ENCODE peak calls at places on chromosomes 4 and X, in ten cellular contexts. U is A673; N is cardiac muscle cell; S is iPS DF 6.9; L is left lung; H is CD8-positive, alpha-beta memory T cell; C is GM23338; Q is A549; O is heart left ventricle; T is lung. A is an unnamed sample.

GRCh38 chrX:65677954-65678469 is 10.6 kb downstream of the MSN start:
- DNase-seq in U (peak; percentile 29), N (peak; percentile 93), S (no peak), L (no peak), H (no peak), C (no peak), Q (peak; percentile 28), O (peak; percentile 53), T (no peak), A (no peak)

GRCh38 chr4:165382640-165383039 is 3.8 kb downstream of the CPE start:
- DNase-seq in U (no peak), N (no peak), S (no peak), L (no peak), H (no peak), C (no peak), Q (no peak), O (no peak), T (no peak), A (no peak)

GRCh38 chr4:1115528-1116293 is 2.3 kb upstream of the RNF212 start:
- DNase-seq in U (no peak), N (no peak), S (no peak), L (no peak), H (no peak), C (no peak), Q (no peak), O (no peak), T (no peak), A (no peak)

GRCh38 chrX:28787206-28787605 is 200.0 kb downstream of the IL1RAPL1 start:
- DNase-seq in U (no peak), N (peak; percentile 59), S (no peak), L (no peak), H (no peak), C (no peak), Q (peak; percentile 2), O (no peak), T (no peak), A (no peak)

GRCh38 chr4:125315571-125316390 is 1.0 kb downstream of the FAT4 start:
- DNase-seq in U (peak; percentile 73), N (peak; percentile 66), S (no peak), L (peak; percentile 85), H (no peak), C (peak; percentile 75), Q (peak; percentile 18), O (peak; percentile 64), T (peak; percentile 41), A (peak; percentile 52)

GRCh38 chr4:152079543-152080293 is 318.9 kb upstream of the GATB start:
- DNase-seq in U (no peak), N (no peak), S (no peak), L (no peak), H (peak; percentile 49), C (no peak), Q (no peak), O (no peak), T (no peak), A (no peak)

GRCh38 chr4:105474110-105474518 is 252 bp upstream of the PPA2 start:
- DNase-seq in U (peak; percentile 91), N (peak; percentile 91), S (no peak), L (peak; percentile 98), H (no peak), C (peak; percentile 92), Q (peak; percentile 76), O (peak; percentile 89), T (no peak), A (no peak)

GRCh38 chrX:13717697-13718483 is 16.5 kb downstream of the TRAPPC2 start:
- DNase-seq in U (no peak), N (peak; percentile 44), S (no peak), L (no peak), H (no peak), C (no peak), Q (no peak), O (no peak), T (no peak), A (no peak)

GRCh38 chr4:5863461-5864113 is 29.3 kb downstream of the CRMP1 start:
- DNase-seq in U (peak; percentile 87), N (peak; percentile 81), S (no peak), L (no peak), H (no peak), C (peak; percentile 46), Q (peak; percentile 30), O (no peak), T (no peak), A (no peak)

GRCh38 chr4:5870701-5871100 is 22.2 kb downstream of the CRMP1 start:
- DNase-seq in U (peak; percentile 95), N (no peak), S (no peak), L (no peak), H (no peak), C (no peak), Q (no peak), O (no peak), T (no peak), A (no peak)

GRCh38 chr4:5866841-5867782 is 25.8 kb downstream of the CRMP1 start:
- DNase-seq in U (no peak), N (no peak), S (no peak), L (no peak), H (no peak), C (no peak), Q (no peak), O (no peak), T (no peak), A (no peak)

GRCh38 chr4:5870220-5870619 is 22.7 kb downstream of the CRMP1 start:
- DNase-seq in U (peak; percentile 64), N (no peak), S (no peak), L (no peak), H (no peak), C (no peak), Q (no peak), O (no peak), T (no peak), A (no peak)

GRCh38 chr4:5865896-5866599 is 26.8 kb downstream of the CRMP1 start:
- DNase-seq in U (no peak), N (no peak), S (no peak), L (no peak), H (no peak), C (no peak), Q (no peak), O (no peak), T (no peak), A (no peak)
- H3K4me1 ChIP-seq in U (peaks cover 44% of the 10 kb centered on the region), N (no peaks in the 10 kb centered on the region), S (no peaks in the 10 kb centered on the region), L (no peaks in the 10 kb centered on the region), H (no peaks in the 10 kb centered on the region), C (peaks cover 13% of the 10 kb centered on the region), Q (peaks cover 10% of the 10 kb centered on the region), O (no peaks in the 10 kb centered on the region), T (peaks cover 3% of the 10 kb centered on the region), A (no peaks in the 10 kb centered on the region)

GRCh38 chr4:140856692-140857091 is 100.5 kb upstream of the TBC1D9 start:
- DNase-seq in U (peak; percentile 67), N (peak; percentile 74), S (peak; percentile 18), L (no peak), H (no peak), C (peak; percentile 38), Q (no peak), O (peak; percentile 38), T (no peak), A (no peak)

GRCh38 chr4:140858897-140859296 is 102.7 kb upstream of the TBC1D9 start:
- DNase-seq in U (no peak), N (no peak), S (no peak), L (no peak), H (no peak), C (no peak), Q (no peak), O (no peak), T (no peak), A (no peak)

GRCh38 chr4:140861359-140862181 is 105.4 kb upstream of the TBC1D9 start:
- DNase-seq in U (peak; percentile 77), N (peak; percentile 92), S (peak; percentile 39), L (no peak), H (peak; percentile 15), C (peak; percentile 83), Q (peak; percentile 34), O (peak; percentile 69), T (peak; percentile 63), A (peak; percentile 79)

GRCh38 chr4:140862182-140862442 is 105.9 kb upstream of the TBC1D9 start:
- DNase-seq in U (no peak), N (no peak), S (no peak), L (no peak), H (no peak), C (no peak), Q (no peak), O (no peak), T (no peak), A (no peak)

DNA sequence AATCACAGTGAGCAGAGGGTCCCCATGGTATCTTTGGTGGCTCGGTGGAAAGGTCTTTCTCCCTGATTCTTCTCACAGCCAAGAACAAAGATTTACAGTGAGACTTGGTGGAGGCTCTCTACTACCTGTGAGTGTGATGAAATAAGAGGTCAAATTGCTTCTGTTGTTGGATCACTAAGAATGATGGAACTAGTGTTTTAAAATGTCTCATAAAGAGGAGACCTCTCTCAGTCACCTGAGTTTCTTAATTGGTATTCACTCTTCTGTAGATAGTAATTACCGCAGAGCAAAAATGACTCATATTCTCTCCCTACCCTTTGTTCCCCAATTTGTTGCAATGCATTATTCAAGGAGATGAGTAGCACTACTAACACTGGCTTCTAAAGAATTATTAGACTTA is 100.9 kb upstream of the TBC1D9 start:
- DNase-seq in U (peak; percentile 20), N (no peak), S (no peak), L (no peak), H (no peak), C (no peak), Q (no peak), O (no peak), T (no peak), A (no peak)
- H3K4me3 ChIP-seq in U (no peak overlapping the region), N (no peak overlapping the region), S (no peak overlapping the region), L (no peak overlapping the region), H (no peak overlapping the region), C (no peak overlapping the region), Q (no peak overlapping the region), O (peak overlapping the region; percentile 3), T (no peak overlapping the region), A (no peak overlapping the region)

GRCh38 chr4:39714171-39714570 is 16.2 kb downstream of the UBE2K start:
- DNase-seq in U (no peak), N (no peak), S (no peak), L (no peak), H (no peak), C (no peak), Q (no peak), O (no peak), T (peak; percentile 25), A (no peak)

GRCh38 chr4:39716356-39716755 is 18.4 kb downstream of the UBE2K start:
- DNase-seq in U (no peak), N (no peak), S (no peak), L (no peak), H (no peak), C (no peak), Q (no peak), O (no peak), T (no peak), A (no peak)

GRCh38 chr4:39715788-39716187 is 17.9 kb downstream of the UBE2K start:
- DNase-seq in U (no peak), N (no peak), S (no peak), L (no peak), H (no peak), C (no peak), Q (no peak), O (no peak), T (no peak), A (no peak)

GRCh38 chr4:39712819-39713607 is 15.1 kb downstream of the UBE2K start:
- DNase-seq in U (no peak), N (peak; percentile 26), S (no peak), L (no peak), H (no peak), C (no peak), Q (no peak), O (no peak), T (no peak), A (no peak)

DNA sequence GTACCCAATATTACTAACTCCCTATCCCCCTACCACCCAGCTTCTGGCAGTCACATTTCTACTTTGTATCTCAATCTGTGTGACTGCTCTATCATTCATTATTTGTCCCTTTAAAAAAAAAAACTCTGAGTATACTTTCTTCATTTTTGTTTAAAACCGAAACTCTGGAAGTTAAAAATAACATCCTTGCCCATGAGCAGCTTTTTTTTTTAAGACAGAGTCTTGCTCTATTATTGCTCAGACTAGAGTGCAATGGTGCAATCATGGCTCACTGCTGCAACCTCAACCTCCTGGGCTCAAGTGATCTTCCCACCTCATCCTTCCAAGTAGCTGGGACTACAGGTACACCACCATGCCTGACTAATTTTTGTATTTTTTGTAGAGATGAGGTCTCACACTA is 15.8 kb downstream of the UBE2K start:
- DNase-seq in U (no peak), N (peak; percentile 69), S (no peak), L (no peak), H (no peak), C (no peak), Q (no peak), O (no peak), T (no peak), A (no peak)
- H3K4me1 ChIP-seq in U (peaks cover 21% of the 10 kb centered on the region), N (peaks cover under 1% of the 10 kb centered on the region), S (no peaks in the 10 kb centered on the region), L (peaks cover 4% of the 10 kb centered on the region), H (peaks cover 12% of the 10 kb centered on the region), C (no peaks in the 10 kb centered on the region), Q (peaks cover 11% of the 10 kb centered on the region), O (peaks cover 19% of the 10 kb centered on the region), T (peaks cover 2% of the 10 kb centered on the region), A (peaks cover 14% of the 10 kb centered on the region)

DNA sequence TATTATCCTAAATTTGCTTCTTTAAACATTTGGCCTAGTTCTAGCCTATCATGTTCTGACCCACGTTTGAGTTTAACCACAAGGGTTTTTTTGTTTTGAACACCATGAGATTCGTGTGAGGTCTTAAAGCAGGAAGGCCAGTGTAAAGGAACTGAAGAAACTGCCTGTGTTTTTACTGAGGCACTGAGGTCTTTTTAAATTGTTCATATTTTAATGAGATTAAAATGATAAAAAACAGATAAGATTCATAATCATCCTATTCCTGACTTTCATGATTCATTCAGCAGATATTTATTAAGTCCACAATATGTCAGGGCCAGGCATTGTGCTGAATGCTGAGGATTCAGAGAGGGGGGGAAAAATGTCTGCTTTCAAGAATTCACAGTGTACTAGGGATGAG is 3.2 kb downstream of the RPS6KA3 start:
- DNase-seq in U (no peak), N (peak; percentile 57), S (no peak), L (no peak), H (peak; percentile 63), C (no peak), Q (no peak), O (no peak), T (no peak), A (no peak)
- H3K4me3 ChIP-seq in U (no peak overlapping the region), N (no peak overlapping the region), S (no peak overlapping the region), L (no peak overlapping the region), H (peak overlapping the region; percentile 42), C (no peak overlapping the region), Q (peak overlapping the region; percentile 65), O (no peak overlapping the region), T (no peak overlapping the region), A (no peak overlapping the region)

A was measured in HAP-1.